ENCODE peak calls at places on chromosomes 5 and 9, in seven cellular contexts. One of them, this sample, is unnamed.

GRCh38 chr5:27308151-27308550 is 269.8 kb upstream of the CDH9 start:
- DNase-seq in ovary: no peak
- DNase-seq in cardiac fibroblast: peak
- DNase-seq in cardiac muscle cell: no peak
- DNase-seq in stomach: no peak
- DNase-seq in transverse colon: no peak
- DNase-seq in hepatocyte: no peak
- DNase-seq in this sample: no peak

GRCh38 chr9:35406183-35406959 is 83.5 kb upstream of the RUSC2 start:
- DNase-seq in cardiac fibroblast: no peak
- DNase-seq in stomach: peak
- DNase-seq in cardiac muscle cell: peak
- DNase-seq in ovary: peak
- DNase-seq in transverse colon: peak
- DNase-seq in hepatocyte: peak
- DNase-seq in this sample: no peak

GRCh38 chr5:78795757-78796156 is 147.2 kb upstream of the LHFPL2 start:
- DNase-seq in ovary: no peak
- DNase-seq in transverse colon: no peak
- DNase-seq in cardiac fibroblast: no peak
- DNase-seq in hepatocyte: peak
- DNase-seq in cardiac muscle cell: no peak
- DNase-seq in stomach: no peak
- DNase-seq in this sample: no peak

GRCh38 chr5:91670565-91670964 is 287.4 kb upstream of the ARRDC3 start:
- DNase-seq in cardiac fibroblast: no peak
- DNase-seq in stomach: no peak
- DNase-seq in cardiac muscle cell: peak
- DNase-seq in hepatocyte: no peak
- DNase-seq in ovary: no peak
- DNase-seq in transverse colon: no peak
- DNase-seq in this sample: no peak

GRCh38 chr9:108211576-108211975 is 644.2 kb downstream of the ACTL7B start:
- DNase-seq in stomach: no peak
- DNase-seq in hepatocyte: no peak
- DNase-seq in cardiac muscle cell: no peak
- DNase-seq in transverse colon: no peak
- DNase-seq in ovary: no peak
- DNase-seq in cardiac fibroblast: no peak
- DNase-seq in this sample: no peak

GRCh38 chr5:100553209-100553608 is 18.0 kb downstream of the FAM174A start:
- DNase-seq in cardiac fibroblast: peak
- DNase-seq in cardiac muscle cell: no peak
- DNase-seq in transverse colon: no peak
- DNase-seq in ovary: no peak
- DNase-seq in stomach: no peak
- DNase-seq in hepatocyte: no peak
- DNase-seq in this sample: no peak

GRCh38 chr9:76539180-76539579 is 80.2 kb downstream of the GCNT1 start:
- DNase-seq in stomach: no peak
- DNase-seq in transverse colon: no peak
- DNase-seq in cardiac muscle cell: no peak
- DNase-seq in ovary: no peak
- DNase-seq in cardiac fibroblast: no peak
- DNase-seq in hepatocyte: no peak
- DNase-seq in this sample: no peak

GRCh38 chr9:34465468-34465867 is 6.9 kb downstream of the DNAI1 start:
- DNase-seq in cardiac fibroblast: no peak
- DNase-seq in cardiac muscle cell: no peak
- DNase-seq in ovary: no peak
- DNase-seq in stomach: no peak
- DNase-seq in transverse colon: no peak
- DNase-seq in hepatocyte: no peak
- DNase-seq in this sample: no peak

DNA sequence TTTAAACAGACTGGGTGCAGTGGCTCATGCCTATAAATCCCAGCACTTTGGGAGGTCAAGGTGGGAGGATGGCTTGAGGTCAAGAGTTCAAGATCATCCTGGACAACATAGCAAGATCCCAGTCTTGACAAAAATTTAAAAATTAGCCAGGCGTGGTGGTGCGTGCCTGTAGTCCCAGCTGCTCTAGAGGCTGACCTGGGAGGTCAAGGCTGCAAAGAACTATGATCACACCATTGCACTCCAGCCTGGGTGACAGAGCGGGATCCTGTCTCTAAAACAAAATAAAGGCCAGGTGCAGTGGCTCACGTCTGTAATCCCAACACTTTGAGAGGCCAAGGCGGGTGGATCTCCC is 125.6 kb downstream of the MYO10 start:
- DNase-seq in cardiac fibroblast: no peak
- DNase-seq in hepatocyte: no peak
- DNase-seq in ovary: no peak
- DNase-seq in transverse colon: no peak
- DNase-seq in cardiac muscle cell: no peak
- DNase-seq in stomach: no peak
- DNase-seq in this sample: no peak
- H3K4me3 ChIP-seq in cardiac fibroblast: no peak
- H3K4me3 ChIP-seq in hepatocyte: no peak
- H3K4me3 ChIP-seq in ovary: no peak
- H3K4me3 ChIP-seq in transverse colon: no peak
- H3K4me3 ChIP-seq in cardiac muscle cell: no peak
- H3K4me3 ChIP-seq in stomach: no peak
- H3K4me3 ChIP-seq in this sample: no peak

DNA sequence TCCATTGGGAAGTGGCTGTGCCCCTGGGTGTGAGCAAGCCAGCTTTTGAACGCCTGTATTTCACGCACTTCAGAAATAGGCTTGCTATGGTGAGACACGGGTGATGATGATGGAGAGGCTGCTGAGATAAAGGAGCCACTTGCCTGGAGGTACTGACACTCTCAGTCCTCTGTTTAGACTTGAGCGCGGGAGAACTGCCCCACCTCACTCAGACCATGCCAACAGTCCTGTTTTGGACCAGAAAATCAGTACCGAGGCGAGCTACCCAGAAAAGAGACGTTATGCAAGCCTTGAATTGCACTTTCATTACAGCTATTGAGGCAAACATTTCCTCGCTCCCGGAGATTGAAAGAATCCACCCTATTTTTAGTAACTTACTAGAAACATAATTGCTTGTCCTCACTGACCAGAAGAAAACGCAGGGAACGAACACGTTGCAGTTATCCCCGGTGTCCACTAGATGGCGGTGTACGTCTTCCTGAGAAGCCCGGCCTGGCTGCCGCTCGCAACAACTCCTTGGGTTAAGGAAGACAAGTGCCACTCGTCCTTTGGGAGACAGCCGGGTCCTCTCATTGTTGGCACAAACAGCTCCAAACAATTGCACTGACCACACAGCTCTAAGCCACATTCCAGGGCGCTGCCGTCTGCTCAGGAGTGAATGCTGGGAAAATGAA is 142.4 kb downstream of the PSAT1 start:
- DNase-seq in cardiac fibroblast: peak
- DNase-seq in transverse colon: peak
- DNase-seq in hepatocyte: peak
- DNase-seq in stomach: peak
- DNase-seq in ovary: peak
- DNase-seq in cardiac muscle cell: peak
- DNase-seq in this sample: peak
- H3K4me3 ChIP-seq in cardiac fibroblast: no peak
- H3K4me3 ChIP-seq in transverse colon: no peak
- H3K4me3 ChIP-seq in hepatocyte: no peak
- H3K4me3 ChIP-seq in stomach: no peak
- H3K4me3 ChIP-seq in ovary: no peak
- H3K4me3 ChIP-seq in cardiac muscle cell: peak
- H3K4me3 ChIP-seq in this sample: peak

GRCh38 chr5:168408561-168409321 is 77.5 kb upstream of the RARS1 start:
- DNase-seq in hepatocyte: no peak
- DNase-seq in cardiac fibroblast: peak
- DNase-seq in cardiac muscle cell: no peak
- DNase-seq in transverse colon: no peak
- DNase-seq in ovary: no peak
- DNase-seq in stomach: no peak
- DNase-seq in this sample: no peak

GRCh38 chr5:168407222-168407621 is 79.0 kb upstream of the RARS1 start:
- DNase-seq in cardiac fibroblast: peak
- DNase-seq in ovary: no peak
- DNase-seq in hepatocyte: no peak
- DNase-seq in stomach: no peak
- DNase-seq in cardiac muscle cell: no peak
- DNase-seq in transverse colon: no peak
- DNase-seq in this sample: no peak

GRCh38 chr5:168413062-168413461 is 73.2 kb upstream of the RARS1 start:
- DNase-seq in cardiac fibroblast: no peak
- DNase-seq in transverse colon: peak
- DNase-seq in cardiac muscle cell: no peak
- DNase-seq in hepatocyte: no peak
- DNase-seq in ovary: no peak
- DNase-seq in stomach: no peak
- DNase-seq in this sample: no peak

GRCh38 chr5:168411871-168412270 is 74.4 kb upstream of the RARS1 start:
- DNase-seq in ovary: no peak
- DNase-seq in stomach: no peak
- DNase-seq in transverse colon: no peak
- DNase-seq in cardiac fibroblast: no peak
- DNase-seq in hepatocyte: no peak
- DNase-seq in cardiac muscle cell: no peak
- DNase-seq in this sample: no peak

GRCh38 chr5:168409601-168410458 is 76.4 kb upstream of the RARS1 start:
- DNase-seq in cardiac muscle cell: peak
- DNase-seq in transverse colon: no peak
- DNase-seq in cardiac fibroblast: peak
- DNase-seq in stomach: no peak
- DNase-seq in hepatocyte: no peak
- DNase-seq in ovary: no peak
- DNase-seq in this sample: no peak
- H3K4me3 ChIP-seq in cardiac muscle cell: no peak
- H3K4me3 ChIP-seq in transverse colon: no peak
- H3K4me3 ChIP-seq in cardiac fibroblast: no peak
- H3K4me3 ChIP-seq in stomach: no peak
- H3K4me3 ChIP-seq in hepatocyte: no peak
- H3K4me3 ChIP-seq in ovary: no peak
- H3K4me3 ChIP-seq in this sample: no peak

GRCh38 chr5:59829922-59830321 is 63.6 kb downstream of the PDE4D start:
- DNase-seq in hepatocyte: no peak
- DNase-seq in ovary: no peak
- DNase-seq in cardiac muscle cell: no peak
- DNase-seq in transverse colon: no peak
- DNase-seq in cardiac fibroblast: no peak
- DNase-seq in stomach: no peak
- DNase-seq in this sample: no peak
- H3K4me3 ChIP-seq in hepatocyte: no peak
- H3K4me3 ChIP-seq in ovary: no peak
- H3K4me3 ChIP-seq in cardiac muscle cell: no peak
- H3K4me3 ChIP-seq in transverse colon: no peak
- H3K4me3 ChIP-seq in cardiac fibroblast: no peak
- H3K4me3 ChIP-seq in stomach: no peak
- H3K4me3 ChIP-seq in this sample: no peak

DNA sequence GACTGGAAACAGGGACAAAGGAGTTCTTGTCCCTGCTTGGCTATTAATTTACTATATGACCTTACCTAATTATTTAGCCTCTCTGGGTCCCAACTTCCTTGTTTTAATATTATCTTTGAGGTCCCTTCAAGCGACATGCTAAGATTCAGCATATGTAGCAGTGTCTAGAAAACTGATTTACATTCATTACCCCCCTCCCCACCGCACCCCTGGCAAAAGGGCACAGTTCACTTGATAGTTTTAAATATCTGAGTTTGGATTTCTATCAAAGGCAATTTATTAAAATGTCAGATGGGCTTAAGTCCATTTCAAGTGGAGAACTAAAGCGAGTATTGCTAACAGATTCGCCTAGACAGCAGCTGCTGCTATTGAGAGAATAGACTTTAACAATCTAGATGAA is 3.9 kb downstream of the CEMIP2 start:
- DNase-seq in ovary: no peak
- DNase-seq in transverse colon: no peak
- DNase-seq in cardiac fibroblast: no peak
- DNase-seq in hepatocyte: no peak
- DNase-seq in cardiac muscle cell: no peak
- DNase-seq in stomach: no peak
- DNase-seq in this sample: no peak
- H3K4me3 ChIP-seq in ovary: no peak
- H3K4me3 ChIP-seq in transverse colon: no peak
- H3K4me3 ChIP-seq in cardiac fibroblast: no peak
- H3K4me3 ChIP-seq in hepatocyte: no peak
- H3K4me3 ChIP-seq in cardiac muscle cell: no peak
- H3K4me3 ChIP-seq in stomach: peak
- H3K4me3 ChIP-seq in this sample: peak

GRCh38 chr5:159908201-159908940 is 7.9 kb upstream of the ADRA1B start:
- DNase-seq in transverse colon: no peak
- DNase-seq in ovary: no peak
- DNase-seq in hepatocyte: no peak
- DNase-seq in stomach: no peak
- DNase-seq in cardiac muscle cell: no peak
- DNase-seq in cardiac fibroblast: peak
- DNase-seq in this sample: no peak
- H3K4me3 ChIP-seq in transverse colon: no peak
- H3K4me3 ChIP-seq in ovary: no peak
- H3K4me3 ChIP-seq in hepatocyte: no peak
- H3K4me3 ChIP-seq in stomach: no peak
- H3K4me3 ChIP-seq in cardiac muscle cell: no peak
- H3K4me3 ChIP-seq in cardiac fibroblast: no peak
- H3K4me3 ChIP-seq in this sample: no peak

GRCh38 chr5:61523072-61523471 is 191.0 kb downstream of the ZSWIM6 start:
- DNase-seq in cardiac muscle cell: no peak
- DNase-seq in hepatocyte: no peak
- DNase-seq in stomach: no peak
- DNase-seq in cardiac fibroblast: no peak
- DNase-seq in transverse colon: no peak
- DNase-seq in ovary: no peak
- DNase-seq in this sample: no peak
- H3K4me3 ChIP-seq in cardiac muscle cell: no peak
- H3K4me3 ChIP-seq in hepatocyte: no peak
- H3K4me3 ChIP-seq in stomach: no peak
- H3K4me3 ChIP-seq in cardiac fibroblast: no peak
- H3K4me3 ChIP-seq in transverse colon: no peak
- H3K4me3 ChIP-seq in ovary: no peak
- H3K4me3 ChIP-seq in this sample: no peak